ENCODE peak calls at places on chromosomes 3 and 15, in seven cellular contexts. T is HCT116, A is SK-N-SH, N is NB4, V is endothelial cell of umbilical vein, O is H1, R is HepG2. L is an unnamed sample.
A peak's percentile ranks its signal among the peaks of the same experiment; 100 is the strongest.

GRCh38 chr3:124941729-124942128 is 7.2 kb upstream of the MUC13 start:
- DNase-seq in N (peak; percentile 68), R (no peak), A (no peak), V (no peak), T (no peak), O (no peak), L (no peak)

GRCh38 chr15:100686021-100686724 is 83.8 kb downstream of the ASB7 start:
- DNase-seq in A (no peak), N (no peak), O (no peak), V (no peak), R (no peak), T (no peak), L (no peak)

GRCh38 chr3:23442598-23443383 is 239.7 kb downstream of the UBE2E2 start:
- DNase-seq in T (no peak), V (no peak), R (no peak), N (peak; percentile 57), O (no peak), A (peak; percentile 17), L (no peak)

GRCh38 chr3:165800970-165801369 is 36.3 kb downstream of the BCHE start:
- DNase-seq in V (no peak), T (no peak), O (no peak), A (no peak), R (no peak), N (no peak), L (no peak)

GRCh38 chr15:42182328-42182901 is 25.7 kb downstream of the VPS39 start:
- DNase-seq in O (no peak), T (no peak), A (no peak), V (no peak), N (no peak), R (no peak), L (no peak)

GRCh38 chr15:72778796-72779195 is 4.8 kb downstream of the ADPGK start:
- DNase-seq in V (no peak), T (no peak), N (no peak), O (no peak), R (no peak), A (no peak), L (no peak)

GRCh38 chr3:56795097-56795806 is 6.5 kb downstream of the ARHGEF3 start:
- DNase-seq in N (no peak), A (no peak), R (no peak), O (no peak), T (no peak), V (peak; percentile 71), L (no peak)

GRCh38 chr3:99128740-99129505 is 227.4 kb upstream of the DCBLD2 start:
- DNase-seq in V (peak; percentile 91), O (no peak), R (no peak), A (no peak), T (peak; percentile 79), N (no peak), L (no peak)

GRCh38 chr3:69499899-69500316 is 114.0 kb upstream of the FRMD4B start:
- DNase-seq in O (no peak), T (no peak), R (no peak), N (no peak), A (no peak), V (no peak), L (no peak)

GRCh38 chr15:72070817-72071447 is 47.0 kb downstream of the MYO9A start:
- DNase-seq in O (no peak), N (no peak), V (no peak), A (no peak), R (no peak), T (no peak), L (no peak)

GRCh38 chr15:62270216-62270921 is 105.3 kb upstream of the C2CD4B start:
- DNase-seq in V (no peak), N (no peak), R (no peak), T (no peak), A (no peak), O (no peak), L (no peak)

GRCh38 chr3:50428007-50428633 is 68.8 kb upstream of the TMEM115 start:
- DNase-seq in O (no peak), A (peak; percentile 88), V (no peak), T (no peak), R (no peak), N (peak; percentile 34), L (no peak)

GRCh38 chr3:7518471-7518870 is 657.6 kb downstream of the GRM7 start:
- DNase-seq in A (peak; percentile 5), O (no peak), V (peak; percentile 59), T (no peak), R (no peak), N (no peak), L (no peak)

GRCh38 chr15:86701259-86701963 is 621.7 kb downstream of the AGBL1 start:
- DNase-seq in O (no peak), N (no peak), T (no peak), R (no peak), A (no peak), V (no peak), L (no peak)

GRCh38 chr3:16810593-16811367 is 74.0 kb upstream of the PLCL2 start:
- DNase-seq in N (no peak), O (no peak), V (no peak), A (no peak), R (no peak), T (no peak), L (no peak)

GRCh38 chr15:85865070-85865684 is 70.5 kb upstream of the KLHL25 start:
- DNase-seq in V (peak; percentile 38), A (peak; percentile 71), T (peak; percentile 19), O (peak; percentile 79), R (peak; percentile 11), N (peak; percentile 56), L (peak; percentile 76)

GRCh38 chr3:31288641-31289100 is 244.1 kb upstream of the STT3B start:
- DNase-seq in N (peak; percentile 88), T (peak; percentile 86), O (peak; percentile 10), A (no peak), V (peak; percentile 86), R (peak; percentile 97), L (peak; percentile 29)

GRCh38 chr3:194941956-194942483 is 256.3 kb downstream of the FAM43A start:
- DNase-seq in A (no peak), N (no peak), V (no peak), T (no peak), R (no peak), O (no peak), L (no peak)

GRCh38 chr3:132660056-132660744 is at the start of gene UBA5:
- DNase-seq in N (peak; percentile 81), R (peak; percentile 32), A (peak; percentile 81), O (no peak), V (peak; percentile 72), T (peak; percentile 43), L (peak; percentile 53)

GRCh38 chr3:52218953-52219650 is 6.3 kb downstream of the TLR9 start:
- DNase-seq in V (peak; percentile 56), T (no peak), R (no peak), N (no peak), A (no peak), O (no peak), L (no peak)

GRCh38 chr3:37138816-37139215 is 35.6 kb downstream of the LRRFIP2 start:
- DNase-seq in V (no peak), O (no peak), R (peak; percentile 46), N (no peak), T (no peak), A (no peak), L (no peak)

GRCh38 chr3:45554001-45554691 is 40.4 kb upstream of the LIMD1 start:
- DNase-seq in R (no peak), A (no peak), T (no peak), V (peak; percentile 75), O (no peak), N (peak; percentile 26), L (no peak)
- TF ChIP-seq MAX in R (no peak), A (no peak), T (no peak), V (peak; percentile 42), O (peak; percentile 17), N (peak; percentile 79), L (no peak)

GRCh38 chr3:139358857-139359562 is 15.2 kb downstream of the MRPS22 start:
- DNase-seq in V (no peak), O (no peak), T (no peak), R (no peak), N (no peak), A (no peak), L (no peak)
- TF ChIP-seq MAX in V (no peak), O (no peak), T (no peak), R (no peak), N (no peak), A (no peak), L (no peak)

DNA sequence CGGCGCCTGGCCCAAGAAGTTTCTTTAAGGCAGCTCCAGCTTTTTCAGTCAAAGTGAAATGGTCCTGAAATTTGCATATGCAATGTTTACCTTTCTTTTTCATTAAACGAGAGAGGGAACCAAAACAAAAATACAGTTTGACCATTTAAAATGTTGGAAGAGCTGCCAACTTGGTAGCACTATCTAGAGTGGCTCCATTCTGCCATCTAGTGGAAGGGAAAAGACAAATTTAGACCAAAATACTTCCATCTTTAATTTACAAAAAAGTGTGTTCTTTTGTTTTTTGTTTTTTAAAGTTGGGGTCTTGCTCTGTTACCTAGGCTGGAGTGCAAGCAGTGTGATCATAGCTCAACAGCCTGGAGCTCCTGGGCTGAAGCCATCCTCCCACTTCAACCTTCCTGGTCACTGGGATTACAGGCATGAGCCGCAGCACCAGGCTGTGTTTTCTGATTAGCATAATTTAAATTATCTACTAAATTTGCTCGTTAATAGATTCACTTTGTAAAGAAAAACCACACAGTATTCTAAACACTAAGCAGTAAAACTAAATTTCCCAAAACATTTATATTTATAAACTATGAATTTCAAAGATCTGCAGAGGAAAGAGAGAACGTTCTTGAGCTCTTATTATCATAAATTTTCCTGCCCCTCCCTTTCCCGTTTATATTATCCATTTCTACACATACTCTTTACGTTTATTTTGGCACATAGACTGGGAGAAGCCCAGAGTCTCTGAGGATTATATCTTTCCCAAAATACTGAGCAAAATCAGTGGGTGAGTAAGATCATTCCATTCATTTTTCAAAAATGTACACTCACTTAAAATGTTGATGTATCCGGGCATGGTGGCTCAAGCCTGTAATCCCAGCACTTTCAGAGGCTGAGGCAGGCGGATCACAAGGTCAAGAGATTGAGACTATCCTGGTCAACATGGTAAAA is 15.4 kb upstream of the RFC4 start:
- DNase-seq in O (no peak), R (peak; percentile 56), T (peak; percentile 36), V (peak; percentile 61), N (peak; percentile 72), A (peak; percentile 54), L (no peak)
- TF ChIP-seq MAX in O (no peak), R (no peak), T (no peak), V (no peak), N (no peak), A (no peak), L (no peak)

GRCh38 chr3:155112661-155113389 is 32.7 kb downstream of the MME start:
- DNase-seq in R (no peak), A (no peak), N (no peak), O (no peak), T (no peak), V (no peak), L (no peak)

GRCh38 chr3:155110021-155110420 is 29.9 kb downstream of the MME start:
- DNase-seq in N (no peak), T (no peak), R (no peak), V (no peak), A (no peak), O (no peak), L (no peak)

GRCh38 chr3:155111971-155112370 is 31.9 kb downstream of the MME start:
- DNase-seq in R (no peak), T (no peak), V (no peak), O (no peak), A (no peak), N (no peak), L (no peak)

GRCh38 chr3:155106059-155106458 is 25.9 kb downstream of the MME start:
- DNase-seq in V (no peak), A (no peak), O (no peak), N (no peak), T (no peak), R (no peak), L (no peak)

GRCh38 chr3:155110996-155111901 is 31.1 kb downstream of the MME start:
- DNase-seq in V (no peak), A (no peak), R (no peak), O (no peak), T (peak; percentile 2), N (no peak), L (no peak)
- TF ChIP-seq MAX in V (no peak), A (no peak), R (no peak), O (no peak), T (no peak), N (no peak), L (no peak)